ENCODE peak calls at places on chromosomes 2 and 18, in ten cellular contexts. One of them, this sample, is unnamed.

GRCh38 chr2:38603402-38604265 is 906 bp upstream of the HNRNPLL start:
- DNase-seq in right atrium auricular region: peak
- DNase-seq in epithelial cell of esophagus: peak
- DNase-seq in sigmoid colon: peak
- DNase-seq in AG04450: no peak
- DNase-seq in GM20000: peak
- DNase-seq in Calu3: peak
- DNase-seq in A549: peak
- DNase-seq in PC-9: peak
- DNase-seq in ovary: peak
- DNase-seq in this sample: peak

GRCh38 chr2:17309741-17310339 is 208.4 kb downstream of the RAD51AP2 start:
- DNase-seq in right atrium auricular region: no peak
- DNase-seq in epithelial cell of esophagus: peak
- DNase-seq in sigmoid colon: no peak
- DNase-seq in AG04450: no peak
- DNase-seq in GM20000: peak
- DNase-seq in Calu3: peak
- DNase-seq in A549: peak
- DNase-seq in PC-9: peak
- DNase-seq in ovary: no peak
- DNase-seq in this sample: peak

GRCh38 chr2:29005331-29005730 is 24.2 kb downstream of the TOGARAM2 start:
- DNase-seq in right atrium auricular region: no peak
- DNase-seq in epithelial cell of esophagus: no peak
- DNase-seq in sigmoid colon: no peak
- DNase-seq in AG04450: no peak
- DNase-seq in GM20000: no peak
- DNase-seq in Calu3: no peak
- DNase-seq in A549: no peak
- DNase-seq in PC-9: no peak
- DNase-seq in ovary: no peak
- DNase-seq in this sample: no peak

GRCh38 chr2:181058378-181059269 is 78.2 kb downstream of the UBE2E3 start:
- DNase-seq in right atrium auricular region: no peak
- DNase-seq in epithelial cell of esophagus: peak
- DNase-seq in sigmoid colon: no peak
- DNase-seq in AG04450: no peak
- DNase-seq in GM20000: peak
- DNase-seq in Calu3: peak
- DNase-seq in A549: no peak
- DNase-seq in PC-9: peak
- DNase-seq in ovary: no peak
- DNase-seq in this sample: peak

GRCh38 chr2:136310005-136310495 is 192.1 kb upstream of the CXCR4 start:
- DNase-seq in right atrium auricular region: no peak
- DNase-seq in epithelial cell of esophagus: no peak
- DNase-seq in sigmoid colon: no peak
- DNase-seq in AG04450: no peak
- DNase-seq in GM20000: peak
- DNase-seq in Calu3: no peak
- DNase-seq in A549: peak
- DNase-seq in PC-9: no peak
- DNase-seq in ovary: no peak
- DNase-seq in this sample: no peak

GRCh38 chr2:200475795-200476194 is 34.1 kb downstream of the KCTD18 start:
- DNase-seq in right atrium auricular region: no peak
- DNase-seq in epithelial cell of esophagus: no peak
- DNase-seq in sigmoid colon: no peak
- DNase-seq in AG04450: no peak
- DNase-seq in GM20000: no peak
- DNase-seq in Calu3: no peak
- DNase-seq in A549: no peak
- DNase-seq in PC-9: no peak
- DNase-seq in ovary: no peak
- DNase-seq in this sample: no peak

GRCh38 chr2:67840460-67841068 is 222.2 kb downstream of the C1D start:
- DNase-seq in right atrium auricular region: no peak
- DNase-seq in epithelial cell of esophagus: peak
- DNase-seq in sigmoid colon: peak
- DNase-seq in AG04450: peak
- DNase-seq in GM20000: peak
- DNase-seq in Calu3: peak
- DNase-seq in A549: peak
- DNase-seq in PC-9: no peak
- DNase-seq in ovary: peak
- DNase-seq in this sample: peak

GRCh38 chr2:151459368-151459767 is 49.7 kb downstream of the RIF1 start:
- DNase-seq in right atrium auricular region: no peak
- DNase-seq in epithelial cell of esophagus: no peak
- DNase-seq in sigmoid colon: no peak
- DNase-seq in AG04450: no peak
- DNase-seq in GM20000: no peak
- DNase-seq in Calu3: no peak
- DNase-seq in A549: no peak
- DNase-seq in PC-9: no peak
- DNase-seq in ovary: no peak
- DNase-seq in this sample: no peak

GRCh38 chr2:216139884-216140283 is 30.7 kb downstream of the XRCC5 start:
- DNase-seq in right atrium auricular region: no peak
- DNase-seq in epithelial cell of esophagus: peak
- DNase-seq in sigmoid colon: no peak
- DNase-seq in AG04450: no peak
- DNase-seq in GM20000: peak
- DNase-seq in Calu3: peak
- DNase-seq in A549: peak
- DNase-seq in PC-9: no peak
- DNase-seq in ovary: no peak
- DNase-seq in this sample: no peak

GRCh38 chr18:68017385-68017784 is 500.9 kb upstream of the DSEL start:
- DNase-seq in right atrium auricular region: no peak
- DNase-seq in epithelial cell of esophagus: no peak
- DNase-seq in sigmoid colon: no peak
- DNase-seq in AG04450: no peak
- DNase-seq in GM20000: no peak
- DNase-seq in Calu3: no peak
- DNase-seq in A549: no peak
- DNase-seq in PC-9: no peak
- DNase-seq in ovary: no peak
- DNase-seq in this sample: no peak

GRCh38 chr2:57759822-57760300 is 286.7 kb upstream of the VRK2 start:
- DNase-seq in right atrium auricular region: peak
- DNase-seq in epithelial cell of esophagus: peak
- DNase-seq in sigmoid colon: peak
- DNase-seq in AG04450: peak
- DNase-seq in GM20000: peak
- DNase-seq in Calu3: peak
- DNase-seq in A549: peak
- DNase-seq in PC-9: peak
- DNase-seq in ovary: peak
- DNase-seq in this sample: peak

GRCh38 chr18:74689251-74689650 is 91.6 kb downstream of the ZNF407 start:
- DNase-seq in right atrium auricular region: no peak
- DNase-seq in epithelial cell of esophagus: no peak
- DNase-seq in sigmoid colon: no peak
- DNase-seq in AG04450: peak
- DNase-seq in GM20000: no peak
- DNase-seq in Calu3: no peak
- DNase-seq in A549: no peak
- DNase-seq in PC-9: no peak
- DNase-seq in ovary: no peak
- DNase-seq in this sample: no peak

GRCh38 chr2:53949457-53949856 is 21.3 kb downstream of the PSME4 start:
- DNase-seq in right atrium auricular region: no peak
- DNase-seq in epithelial cell of esophagus: peak
- DNase-seq in sigmoid colon: no peak
- DNase-seq in AG04450: no peak
- DNase-seq in GM20000: no peak
- DNase-seq in Calu3: no peak
- DNase-seq in A549: no peak
- DNase-seq in PC-9: no peak
- DNase-seq in ovary: no peak
- DNase-seq in this sample: no peak

GRCh38 chr2:173886613-173887012 is 78.6 kb downstream of the SP3 start:
- DNase-seq in right atrium auricular region: no peak
- DNase-seq in epithelial cell of esophagus: no peak
- DNase-seq in sigmoid colon: no peak
- DNase-seq in AG04450: no peak
- DNase-seq in GM20000: no peak
- DNase-seq in Calu3: no peak
- DNase-seq in A549: no peak
- DNase-seq in PC-9: no peak
- DNase-seq in ovary: no peak
- DNase-seq in this sample: no peak

GRCh38 chr2:173881886-173882285 is 83.3 kb downstream of the SP3 start:
- DNase-seq in right atrium auricular region: no peak
- DNase-seq in epithelial cell of esophagus: peak
- DNase-seq in sigmoid colon: no peak
- DNase-seq in AG04450: no peak
- DNase-seq in GM20000: no peak
- DNase-seq in Calu3: no peak
- DNase-seq in A549: no peak
- DNase-seq in PC-9: no peak
- DNase-seq in ovary: no peak
- DNase-seq in this sample: no peak

GRCh38 chr2:173880561-173880960 is 84.6 kb downstream of the SP3 start:
- DNase-seq in right atrium auricular region: no peak
- DNase-seq in epithelial cell of esophagus: no peak
- DNase-seq in sigmoid colon: no peak
- DNase-seq in AG04450: no peak
- DNase-seq in GM20000: no peak
- DNase-seq in Calu3: no peak
- DNase-seq in A549: no peak
- DNase-seq in PC-9: no peak
- DNase-seq in ovary: no peak
- DNase-seq in this sample: no peak

GRCh38 chr2:173881466-173881865 is 83.7 kb downstream of the SP3 start:
- DNase-seq in right atrium auricular region: no peak
- DNase-seq in epithelial cell of esophagus: no peak
- DNase-seq in sigmoid colon: no peak
- DNase-seq in AG04450: no peak
- DNase-seq in GM20000: no peak
- DNase-seq in Calu3: no peak
- DNase-seq in A549: no peak
- DNase-seq in PC-9: no peak
- DNase-seq in ovary: no peak
- DNase-seq in this sample: no peak

GRCh38 chr2:173884403-173884802 is 80.8 kb downstream of the SP3 start:
- DNase-seq in right atrium auricular region: peak
- DNase-seq in epithelial cell of esophagus: peak
- DNase-seq in sigmoid colon: peak
- DNase-seq in AG04450: no peak
- DNase-seq in GM20000: no peak
- DNase-seq in Calu3: peak
- DNase-seq in A549: no peak
- DNase-seq in PC-9: peak
- DNase-seq in ovary: peak
- DNase-seq in this sample: peak
- TF ChIP-seq CTCF in right atrium auricular region: no peak
- TF ChIP-seq CTCF in epithelial cell of esophagus: peak
- TF ChIP-seq CTCF in sigmoid colon: no peak
- TF ChIP-seq CTCF in AG04450: peak
- TF ChIP-seq CTCF in GM20000: peak
- TF ChIP-seq CTCF in Calu3: no peak
- TF ChIP-seq CTCF in A549: peak
- TF ChIP-seq CTCF in PC-9: peak
- TF ChIP-seq CTCF in ovary: no peak
- TF ChIP-seq CTCF in this sample: peak

GRCh38 chr18:7677424-7677823 is 110.3 kb downstream of the PTPRM start:
- DNase-seq in right atrium auricular region: no peak
- DNase-seq in epithelial cell of esophagus: no peak
- DNase-seq in sigmoid colon: no peak
- DNase-seq in AG04450: no peak
- DNase-seq in GM20000: no peak
- DNase-seq in Calu3: no peak
- DNase-seq in A549: no peak
- DNase-seq in PC-9: no peak
- DNase-seq in ovary: no peak
- DNase-seq in this sample: no peak
- TF ChIP-seq CTCF in right atrium auricular region: no peak
- TF ChIP-seq CTCF in epithelial cell of esophagus: no peak
- TF ChIP-seq CTCF in sigmoid colon: no peak
- TF ChIP-seq CTCF in AG04450: no peak
- TF ChIP-seq CTCF in GM20000: no peak
- TF ChIP-seq CTCF in Calu3: no peak
- TF ChIP-seq CTCF in A549: no peak
- TF ChIP-seq CTCF in PC-9: no peak
- TF ChIP-seq CTCF in ovary: no peak
- TF ChIP-seq CTCF in this sample: no peak

GRCh38 chr2:46327627-46328026 is 30.4 kb downstream of the EPAS1 start:
- DNase-seq in right atrium auricular region: no peak
- DNase-seq in epithelial cell of esophagus: no peak
- DNase-seq in sigmoid colon: no peak
- DNase-seq in AG04450: no peak
- DNase-seq in GM20000: no peak
- DNase-seq in Calu3: no peak
- DNase-seq in A549: no peak
- DNase-seq in PC-9: no peak
- DNase-seq in ovary: no peak
- DNase-seq in this sample: no peak

GRCh38 chr2:46328316-46328715 is 31.1 kb downstream of the EPAS1 start:
- DNase-seq in right atrium auricular region: no peak
- DNase-seq in epithelial cell of esophagus: no peak
- DNase-seq in sigmoid colon: no peak
- DNase-seq in AG04450: no peak
- DNase-seq in GM20000: no peak
- DNase-seq in Calu3: no peak
- DNase-seq in A549: no peak
- DNase-seq in PC-9: no peak
- DNase-seq in ovary: no peak
- DNase-seq in this sample: no peak

GRCh38 chr2:46323671-46324207 is 26.5 kb downstream of the EPAS1 start:
- DNase-seq in right atrium auricular region: no peak
- DNase-seq in epithelial cell of esophagus: peak
- DNase-seq in sigmoid colon: no peak
- DNase-seq in AG04450: no peak
- DNase-seq in GM20000: no peak
- DNase-seq in Calu3: no peak
- DNase-seq in A549: no peak
- DNase-seq in PC-9: no peak
- DNase-seq in ovary: no peak
- DNase-seq in this sample: no peak

GRCh38 chr2:46326231-46326980 is 29.2 kb downstream of the EPAS1 start:
- DNase-seq in right atrium auricular region: no peak
- DNase-seq in epithelial cell of esophagus: peak
- DNase-seq in sigmoid colon: no peak
- DNase-seq in AG04450: no peak
- DNase-seq in GM20000: no peak
- DNase-seq in Calu3: no peak
- DNase-seq in A549: no peak
- DNase-seq in PC-9: peak
- DNase-seq in ovary: no peak
- DNase-seq in this sample: no peak

GRCh38 chr2:46325178-46325928 is 28.1 kb downstream of the EPAS1 start:
- DNase-seq in right atrium auricular region: no peak
- DNase-seq in epithelial cell of esophagus: peak
- DNase-seq in sigmoid colon: no peak
- DNase-seq in AG04450: no peak
- DNase-seq in GM20000: no peak
- DNase-seq in Calu3: no peak
- DNase-seq in A549: no peak
- DNase-seq in PC-9: peak
- DNase-seq in ovary: no peak
- DNase-seq in this sample: no peak
- TF ChIP-seq CTCF in right atrium auricular region: no peak
- TF ChIP-seq CTCF in epithelial cell of esophagus: no peak
- TF ChIP-seq CTCF in sigmoid colon: no peak
- TF ChIP-seq CTCF in AG04450: no peak
- TF ChIP-seq CTCF in GM20000: no peak
- TF ChIP-seq CTCF in Calu3: no peak
- TF ChIP-seq CTCF in A549: no peak
- TF ChIP-seq CTCF in PC-9: no peak
- TF ChIP-seq CTCF in ovary: no peak
- TF ChIP-seq CTCF in this sample: no peak

GRCh38 chr2:176093145-176093888 is 796 bp downstream of the HOXD13 start:
- DNase-seq in right atrium auricular region: no peak
- DNase-seq in epithelial cell of esophagus: no peak
- DNase-seq in sigmoid colon: no peak
- DNase-seq in AG04450: no peak
- DNase-seq in GM20000: no peak
- DNase-seq in Calu3: no peak
- DNase-seq in A549: no peak
- DNase-seq in PC-9: no peak
- DNase-seq in ovary: no peak
- DNase-seq in this sample: peak
- TF ChIP-seq CTCF in right atrium auricular region: no peak
- TF ChIP-seq CTCF in epithelial cell of esophagus: no peak
- TF ChIP-seq CTCF in sigmoid colon: no peak
- TF ChIP-seq CTCF in AG04450: no peak
- TF ChIP-seq CTCF in GM20000: no peak
- TF ChIP-seq CTCF in Calu3: no peak
- TF ChIP-seq CTCF in A549: peak
- TF ChIP-seq CTCF in PC-9: no peak
- TF ChIP-seq CTCF in ovary: no peak
- TF ChIP-seq CTCF in this sample: peak